ENCODE peak calls at places on chromosomes 6 and 20, in six cellular contexts. I is tibial artery; A is HepG2; P is astrocyte of the cerebellum; H is CD8-positive, alpha-beta T cell; Y is nephron progenitor cell. D is an unnamed sample.

GRCh38 chr6:116439572-116439971 is 21.6 kb upstream of the CALHM6 start:
- DNase-seq in I (no peak), A (no peak), P (no peak), H (no peak), Y (no peak), D (no peak)

GRCh38 chr6:112939543-112939942 is 592.4 kb downstream of the RFPL4B start:
- DNase-seq in I (no peak), A (no peak), P (no peak), H (no peak), Y (no peak), D (no peak)

GRCh38 chr6:6834356-6835342 is 246.1 kb downstream of the LY86 start:
- DNase-seq in I (no peak), A (no peak), P (no peak), H (no peak), Y (no peak), D (no peak)

GRCh38 chr6:164106345-164106769 is 691.8 kb downstream of the QKI start:
- DNase-seq in I (no peak), A (peak), P (no peak), H (no peak), Y (peak), D (no peak)

GRCh38 chr6:85574932-85575598 is 18.6 kb downstream of the SNX14 start:
- DNase-seq in I (no peak), A (peak), P (no peak), H (no peak), Y (no peak), D (no peak)

GRCh38 chr20:20393770-20394169 is 25.9 kb downstream of the INSM1 start:
- DNase-seq in I (no peak), A (no peak), P (no peak), H (no peak), Y (no peak), D (no peak)

GRCh38 chr6:112780498-112781096 is 433.5 kb downstream of the RFPL4B start:
- DNase-seq in I (peak), A (peak), P (peak), H (no peak), Y (peak), D (peak)

GRCh38 chr6:154478021-154478651 is 32.3 kb downstream of the CNKSR3 start:
- DNase-seq in I (no peak), A (no peak), P (no peak), H (no peak), Y (peak), D (no peak)

GRCh38 chr20:7703436-7703835 is 236.8 kb downstream of the HAO1 start:
- DNase-seq in I (no peak), A (no peak), P (no peak), H (no peak), Y (no peak), D (no peak)

GRCh38 chr6:132789398-132789780 is 9.0 kb downstream of the SLC18B1 start:
- DNase-seq in I (no peak), A (no peak), P (no peak), H (no peak), Y (no peak), D (no peak)

GRCh38 chr6:21780601-21781000 is 187.1 kb downstream of the SOX4 start:
- DNase-seq in I (no peak), A (no peak), P (peak), H (no peak), Y (no peak), D (no peak)

GRCh38 chr20:61030130-61030529 is 221.9 kb upstream of the CDH4 start:
- DNase-seq in I (no peak), A (no peak), P (no peak), H (no peak), Y (no peak), D (no peak)

GRCh38 chr6:125688138-125688537 is 61.3 kb upstream of the HEY2 start:
- DNase-seq in I (no peak), A (no peak), P (no peak), H (no peak), Y (no peak), D (no peak)

GRCh38 chr20:38298768-38299288 is 5.1 kb upstream of the BPI start:
- DNase-seq in I (peak), A (no peak), P (no peak), H (no peak), Y (no peak), D (peak)

GRCh38 chr6:117404548-117404947 is 21.2 kb downstream of the ROS1 start:
- DNase-seq in I (no peak), A (no peak), P (no peak), H (no peak), Y (no peak), D (no peak)

GRCh38 chr6:142635130-142635529 is 309.8 kb downstream of the HIVEP2 start:
- DNase-seq in I (no peak), A (no peak), P (no peak), H (no peak), Y (no peak), D (no peak)

GRCh38 chr6:33960345-33961313 is 156.8 kb upstream of the MLN start:
- DNase-seq in I (no peak), A (no peak), P (no peak), H (no peak), Y (no peak), D (no peak)

GRCh38 chr6:158031445-158032353 is 50.0 kb downstream of the SYNJ2 start:
- DNase-seq in I (peak), A (no peak), P (peak), H (peak), Y (peak), D (peak)

GRCh38 chr6:111950661-111951426 is 77.6 kb upstream of the FYN start:
- DNase-seq in I (no peak), A (no peak), P (no peak), H (no peak), Y (peak), D (no peak)

GRCh38 chr6:3229566-3230274 is 2.3 kb upstream of the TUBB2B start:
- DNase-seq in I (no peak), A (no peak), P (no peak), H (no peak), Y (peak), D (no peak)
- TF ChIP-seq CTCF in I (no peak), A (peak), P (no peak), H (no peak), Y (no peak), D (no peak)

DNA sequence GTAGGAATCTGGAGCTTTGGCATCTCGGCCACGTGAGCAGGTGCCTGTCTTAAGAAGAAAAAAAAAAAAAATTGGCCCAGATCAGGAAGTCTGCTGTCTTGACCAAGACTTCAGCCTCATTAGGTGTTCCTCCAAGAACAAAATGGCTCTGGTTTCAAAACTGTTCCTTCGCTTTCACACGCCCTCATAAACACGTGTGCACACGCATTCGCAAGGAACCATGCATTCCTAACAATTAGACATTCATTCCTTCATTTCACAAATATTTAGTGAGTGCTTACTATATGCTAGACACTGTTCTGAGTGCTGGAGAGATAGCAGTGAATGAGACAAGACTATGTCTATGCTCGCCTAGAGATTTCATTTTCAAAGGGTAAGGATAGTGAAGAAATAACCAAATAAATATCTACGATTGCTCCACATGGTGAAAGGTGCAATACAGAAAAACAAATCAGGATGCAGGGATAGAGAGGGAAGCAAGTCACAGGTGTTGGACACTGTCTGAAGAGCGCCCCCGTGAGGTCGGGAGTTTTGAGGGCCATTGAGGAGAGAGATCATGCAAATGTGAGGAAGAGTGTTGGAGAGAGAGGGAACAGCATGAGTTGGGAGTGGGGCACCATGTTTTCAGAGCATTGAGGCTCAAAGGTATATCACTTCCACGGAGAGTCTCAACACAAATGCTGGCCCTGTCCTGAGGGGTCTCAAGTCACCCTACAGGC is 53.3 kb downstream of the CCDC170 start:
- DNase-seq in I (no peak), A (no peak), P (no peak), H (no peak), Y (no peak), D (no peak)
- TF ChIP-seq CTCF in I (no peak), A (peak), P (no peak), H (no peak), Y (no peak), D (no peak)

GRCh38 chr20:54197621-54198604 is 10.0 kb upstream of the PFDN4 start:
- DNase-seq in I (no peak), A (peak), P (peak), H (no peak), Y (no peak), D (no peak)

GRCh38 chr20:54193817-54194216 is 14.1 kb upstream of the PFDN4 start:
- DNase-seq in I (no peak), A (no peak), P (no peak), H (no peak), Y (no peak), D (no peak)

GRCh38 chr20:54199283-54199682 is 8.6 kb upstream of the PFDN4 start:
- DNase-seq in I (no peak), A (no peak), P (no peak), H (no peak), Y (no peak), D (no peak)

GRCh38 chr20:54195483-54196472 is 12.1 kb upstream of the PFDN4 start:
- DNase-seq in I (no peak), A (peak), P (no peak), H (no peak), Y (no peak), D (no peak)

GRCh38 chr20:54194724-54195438 is 13.0 kb upstream of the PFDN4 start:
- DNase-seq in I (no peak), A (peak), P (no peak), H (no peak), Y (no peak), D (no peak)
- TF ChIP-seq CTCF in I (no peak), A (peak), P (no peak), H (no peak), Y (no peak), D (no peak)

GRCh38 chr6:45721665-45722064 is 294.0 kb downstream of the CLIC5 start:
- DNase-seq in I (no peak), A (no peak), P (no peak), H (no peak), Y (no peak), D (no peak)
- TF ChIP-seq CTCF in I (no peak), A (no peak), P (no peak), H (no peak), Y (no peak), D (no peak)

GRCh38 chr6:26224940-26225847 is 138.0 kb downstream of the HFE start:
- DNase-seq in I (no peak), A (no peak), P (peak), H (no peak), Y (peak), D (no peak)
- TF ChIP-seq CTCF in I (no peak), A (no peak), P (peak), H (no peak), Y (peak), D (no peak)

D was measured in uterus.